ENCODE peak calls at places on chromosomes 5 and 9, in four cellular contexts. V is NCI-H774, J is H54, Q is heart right ventricle. Z is an unnamed sample.

GRCh38 chr5:56829137-56829536 is 13.8 kb downstream of the MAP3K1 start:
- DNase-seq in V (no peak), J (no peak), Q (no peak), Z (peak; percentile 56)

GRCh38 chr5:161507591-161507990 is 38.9 kb downstream of the GABRB2 start:
- DNase-seq in V (no peak), J (no peak), Q (no peak), Z (no peak)

GRCh38 chr5:168796840-168797548 is 217.8 kb upstream of the PANK3 start:
- DNase-seq in V (no peak), J (no peak), Q (no peak), Z (no peak)

GRCh38 chr5:169944922-169945675 is 35.2 kb downstream of the INSYN2B start:
- DNase-seq in V (no peak), J (no peak), Q (no peak), Z (no peak)

GRCh38 chr5:168464214-168464613 is 22.1 kb upstream of the RARS1 start:
- DNase-seq in V (no peak), J (no peak), Q (no peak), Z (no peak)

GRCh38 chr5:87151547-87151946 is 116.1 kb upstream of the RASA1 start:
- DNase-seq in V (no peak), J (peak; percentile 20), Q (no peak), Z (peak; percentile 55)

GRCh38 chr5:5025774-5026406 is 114.2 kb upstream of the ADAMTS16 start:
- DNase-seq in V (peak; percentile 73), J (peak; percentile 42), Q (no peak), Z (no peak)

GRCh38 chr9:124339603-124340146 is 75.6 kb downstream of the PSMB7 start:
- DNase-seq in V (no peak), J (no peak), Q (no peak), Z (no peak)

GRCh38 chr5:1007681-1008450 is 736 bp upstream of the NKD2 start:
- DNase-seq in V (no peak), J (no peak), Q (peak; percentile 15), Z (no peak)

GRCh38 chr5:17223375-17224185 is 6.1 kb downstream of the BASP1 start:
- DNase-seq in V (no peak), J (no peak), Q (no peak), Z (no peak)

GRCh38 chr5:62343428-62343827 is 37.4 kb downstream of the KIF2A start:
- DNase-seq in V (no peak), J (no peak), Q (no peak), Z (no peak)

GRCh38 chr5:138186002-138186447 is 7.1 kb downstream of the KIF20A start:
- DNase-seq in V (no peak), J (no peak), Q (no peak), Z (no peak)

GRCh38 chr9:120886490-120886967 is 9.5 kb upstream of the PHF19 start:
- DNase-seq in V (no peak), J (peak; percentile 96), Q (peak; percentile 30), Z (peak; percentile 69)

GRCh38 chr9:20692554-20692953 is 8.5 kb downstream of the FOCAD start:
- DNase-seq in V (no peak), J (no peak), Q (no peak), Z (no peak)

GRCh38 chr9:133973791-133974630 is 18.1 kb downstream of the VAV2 start:
- DNase-seq in V (no peak), J (no peak), Q (no peak), Z (no peak)

GRCh38 chr9:91060520-91061343 is 259.1 kb downstream of the SYK start:
- DNase-seq in V (peak; percentile 58), J (peak; percentile 50), Q (no peak), Z (peak; percentile 77)

GRCh38 chr5:173753307-173754168 is 134.6 kb upstream of the CPEB4 start:
- DNase-seq in V (no peak), J (no peak), Q (peak; percentile 58), Z (no peak)

GRCh38 chr5:150138551-150139265 is 16.9 kb downstream of the PDGFRB start:
- DNase-seq in V (no peak), J (peak; percentile 49), Q (peak; percentile 60), Z (peak; percentile 53)

GRCh38 chr9:132249123-132249522 is 87.3 kb downstream of the NTNG2 start:
- DNase-seq in V (peak; percentile 90), J (no peak), Q (no peak), Z (no peak)

GRCh38 chr9:97397220-97397619 is 14.7 kb upstream of the TDRD7 start:
- DNase-seq in V (no peak), J (peak; percentile 85), Q (no peak), Z (peak; percentile 16)

GRCh38 chr5:122187426-122187825 is 58.1 kb downstream of the ZNF474 start:
- DNase-seq in V (no peak), J (no peak), Q (no peak), Z (no peak)

GRCh38 chr9:37800631-37801286 is at the start of gene DCAF10:
- DNase-seq in V (peak; percentile 80), J (peak; percentile 45), Q (peak; percentile 88), Z (no peak)

GRCh38 chr5:160311491-160312138 is 749 bp downstream of the CCNJL start:
- DNase-seq in V (no peak), J (no peak), Q (peak; percentile 54), Z (no peak)

GRCh38 chr9:133102190-133103021 is 18.6 kb downstream of the RALGDS start:
- DNase-seq in V (no peak), J (no peak), Q (no peak), Z (no peak)

GRCh38 chr5:147369742-147370374 is 135.0 kb downstream of the STK32A start:
- DNase-seq in V (peak; percentile 34), J (no peak), Q (no peak), Z (no peak)

GRCh38 chr5:147223951-147224791 is 10.7 kb upstream of the STK32A start:
- DNase-seq in V (peak; percentile 32), J (peak; percentile 45), Q (no peak), Z (no peak)

GRCh38 chr9:36793277-36793676 is 220.6 kb downstream of the MELK start:
- DNase-seq in V (no peak), J (no peak), Q (no peak), Z (no peak)

GRCh38 chr5:154196955-154197652 is 6.6 kb downstream of the GALNT10 start:
- DNase-seq in V (no peak), J (no peak), Q (no peak), Z (no peak)

GRCh38 chr9:73216016-73216415 is 64.4 kb downstream of the ANXA1 start:
- DNase-seq in V (no peak), J (no peak), Q (no peak), Z (no peak)

GRCh38 chr5:57736716-57737115 is 254.1 kb upstream of the ACTBL2 start:
- DNase-seq in V (no peak), J (no peak), Q (no peak), Z (no peak)

GRCh38 chr9:124468061-124468740 is 17.9 kb downstream of the ADGRD2 start:
- DNase-seq in V (no peak), J (no peak), Q (no peak), Z (no peak)

GRCh38 chr5:120538149-120538548 is 74.0 kb downstream of the PRR16 start:
- DNase-seq in V (no peak), J (no peak), Q (no peak), Z (peak; percentile 19)

GRCh38 chr5:9302228-9302627 is 243.6 kb downstream of the SEMA5A start:
- DNase-seq in V (no peak), J (no peak), Q (no peak), Z (no peak)

GRCh38 chr5:53473644-53474043 is 6.8 kb upstream of the FST start:
- DNase-seq in V (no peak), J (no peak), Q (no peak), Z (no peak)

GRCh38 chr5:55180016-55180415 is 7.0 kb upstream of the CDC20B start:
- DNase-seq in V (no peak), J (no peak), Q (no peak), Z (no peak)

GRCh38 chr5:126801174-126801991 is 24.4 kb downstream of the LMNB1 start:
- DNase-seq in V (no peak), J (no peak), Q (no peak), Z (no peak)

GRCh38 chr5:159071382-159071781 is 28.3 kb downstream of the EBF1 start:
- DNase-seq in V (no peak), J (no peak), Q (no peak), Z (no peak)

GRCh38 chr9:112012026-112012902 is 115.7 kb downstream of the UGCG start:
- DNase-seq in V (no peak), J (peak; percentile 57), Q (peak; percentile 30), Z (peak; percentile 95)